ENCODE peak calls at places on chromosomes 1 and 21, in nine cellular contexts. V is left ventricle myocardium inferior, W is ascending aorta, K is transverse colon, L is PC-9, D is endothelial cell of umbilical vein, P is heart right ventricle, C is HCT116, F is PC-3. U is an unnamed sample.

GRCh38 chr1:180231506-180232420 is 1.7 kb downstream of the LHX4 start:
- DNase-seq in W (no peak), D (peak; percentile 29), C (peak; percentile 53), K (no peak), P (no peak), V (no peak), L (peak; percentile 82), F (peak; percentile 43), U (no peak)

GRCh38 chr1:48916121-48917069 is 139.7 kb upstream of the BEND5 start:
- DNase-seq in V (no peak), C (peak; percentile 8), D (peak; percentile 9), F (peak; percentile 78), L (peak; percentile 42), P (no peak), K (no peak), W (no peak), U (no peak)

GRCh38 chr1:175717610-175718195 is 25.7 kb downstream of the TNR start:
- DNase-seq in P (no peak), W (no peak), D (no peak), L (no peak), C (no peak), K (no peak), V (no peak), F (no peak), U (no peak)

GRCh38 chr1:58982259-58982998 is 198.6 kb upstream of the JUN start:
- DNase-seq in L (no peak), D (peak; percentile 20), F (no peak), V (peak; percentile 48), W (no peak), K (no peak), P (peak; percentile 40), C (no peak), U (no peak)

GRCh38 chr21:45831991-45832740 is 149.4 kb upstream of the COL6A1 start:
- DNase-seq in W (no peak), P (no peak), V (no peak), C (no peak), D (no peak), K (peak; percentile 31), L (no peak), F (peak; percentile 61), U (peak; percentile 39)

GRCh38 chr1:77820121-77820520 is 40.7 kb downstream of the MIGA1 start:
- DNase-seq in D (no peak), V (no peak), W (no peak), P (no peak), C (no peak), L (no peak), K (no peak), F (no peak), U (no peak)

GRCh38 chr1:41481109-41481775 is 3.2 kb downstream of the EDN2 start:
- DNase-seq in P (no peak), D (no peak), F (no peak), K (no peak), V (no peak), W (no peak), C (no peak), L (no peak), U (no peak)

GRCh38 chr1:201088395-201088794 is 23.8 kb downstream of the CACNA1S start:
- DNase-seq in L (no peak), F (peak; percentile 67), V (no peak), C (no peak), W (no peak), D (no peak), K (no peak), P (no peak), U (no peak)

GRCh38 chr1:97904528-97904927 is 16.3 kb downstream of the DPYD start:
- DNase-seq in F (no peak), W (no peak), K (no peak), L (peak; percentile 58), V (no peak), P (no peak), C (no peak), D (peak; percentile 14), U (no peak)

GRCh38 chr1:246081138-246081702 is 425.9 kb downstream of the SMYD3 start:
- DNase-seq in V (no peak), P (no peak), F (no peak), K (no peak), D (no peak), W (no peak), C (no peak), L (no peak), U (no peak)

GRCh38 chr1:96865731-96866684 is 144.4 kb downstream of the PTBP2 start:
- DNase-seq in W (no peak), F (peak; percentile 82), P (no peak), L (peak; percentile 58), D (peak; percentile 81), V (no peak), K (no peak), C (no peak), U (peak; percentile 99)

GRCh38 chr1:3909615-3910014 is 9.5 kb upstream of the C1orf174 start:
- DNase-seq in C (no peak), V (no peak), F (no peak), D (no peak), W (no peak), K (no peak), L (no peak), P (no peak), U (no peak)

DNA sequence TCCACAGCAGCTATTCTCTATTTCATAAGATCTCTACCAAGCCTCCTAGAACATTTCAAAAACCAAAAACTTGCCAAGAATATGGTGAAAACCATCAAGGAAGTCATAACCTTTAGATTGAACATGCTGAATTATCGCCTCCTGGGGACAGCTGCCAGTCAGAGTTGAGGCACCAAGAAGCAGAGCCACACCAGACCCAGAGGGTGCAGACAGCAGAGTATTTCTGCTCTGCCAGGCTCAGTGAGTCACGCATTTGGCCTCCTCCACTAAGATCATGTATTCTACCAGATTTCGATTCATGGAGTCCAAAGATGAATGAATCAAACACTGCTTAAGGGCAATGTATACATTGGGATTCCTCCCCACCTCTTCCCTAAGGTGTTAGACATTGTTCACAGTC is 2.1 kb downstream of the F3 start:
- DNase-seq in K (no peak), W (no peak), C (no peak), F (peak; percentile 86), D (no peak), L (peak; percentile 94), P (no peak), V (peak; percentile 31), U (no peak)
- H3K4me3 ChIP-seq in K (no peak overlapping the region), W (peak overlapping the region; percentile 73), C (no peak overlapping the region), F (peak overlapping the region; percentile 78), D (no peak overlapping the region), L (peak overlapping the region; percentile 80), P (peak overlapping the region; percentile 79), V (peak overlapping the region; percentile 79), U (peak overlapping the region; percentile 79)

DNA sequence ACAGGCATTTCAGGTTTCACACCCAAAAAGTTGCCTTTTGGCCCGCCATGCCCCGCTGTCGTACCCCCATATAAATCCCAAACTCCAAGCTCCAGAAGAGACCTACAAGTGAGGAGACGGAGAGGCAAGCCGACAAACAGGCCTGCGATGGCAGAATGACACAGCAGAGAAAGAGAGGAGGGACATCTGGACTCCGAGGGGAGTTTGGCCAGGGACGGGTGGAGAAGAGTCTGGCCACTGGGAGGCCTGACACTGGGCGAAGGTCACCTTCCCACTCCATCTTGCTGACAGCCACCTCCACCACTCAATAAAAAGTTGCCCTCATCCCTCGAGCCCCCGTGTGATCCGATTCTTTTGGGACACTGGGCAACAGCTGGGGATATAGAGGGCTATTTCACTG is 1.9 kb upstream of the CFH start:
- DNase-seq in L (no peak), D (no peak), W (no peak), C (no peak), K (no peak), F (no peak), P (no peak), V (no peak), U (no peak)
- H3K27ac ChIP-seq in L (no peak overlapping the region), D (no peak overlapping the region), W (no peak overlapping the region), C (no peak overlapping the region), K (no peak overlapping the region), F (no peak overlapping the region), P (no peak overlapping the region), V (no peak overlapping the region), U (no peak overlapping the region)

DNA sequence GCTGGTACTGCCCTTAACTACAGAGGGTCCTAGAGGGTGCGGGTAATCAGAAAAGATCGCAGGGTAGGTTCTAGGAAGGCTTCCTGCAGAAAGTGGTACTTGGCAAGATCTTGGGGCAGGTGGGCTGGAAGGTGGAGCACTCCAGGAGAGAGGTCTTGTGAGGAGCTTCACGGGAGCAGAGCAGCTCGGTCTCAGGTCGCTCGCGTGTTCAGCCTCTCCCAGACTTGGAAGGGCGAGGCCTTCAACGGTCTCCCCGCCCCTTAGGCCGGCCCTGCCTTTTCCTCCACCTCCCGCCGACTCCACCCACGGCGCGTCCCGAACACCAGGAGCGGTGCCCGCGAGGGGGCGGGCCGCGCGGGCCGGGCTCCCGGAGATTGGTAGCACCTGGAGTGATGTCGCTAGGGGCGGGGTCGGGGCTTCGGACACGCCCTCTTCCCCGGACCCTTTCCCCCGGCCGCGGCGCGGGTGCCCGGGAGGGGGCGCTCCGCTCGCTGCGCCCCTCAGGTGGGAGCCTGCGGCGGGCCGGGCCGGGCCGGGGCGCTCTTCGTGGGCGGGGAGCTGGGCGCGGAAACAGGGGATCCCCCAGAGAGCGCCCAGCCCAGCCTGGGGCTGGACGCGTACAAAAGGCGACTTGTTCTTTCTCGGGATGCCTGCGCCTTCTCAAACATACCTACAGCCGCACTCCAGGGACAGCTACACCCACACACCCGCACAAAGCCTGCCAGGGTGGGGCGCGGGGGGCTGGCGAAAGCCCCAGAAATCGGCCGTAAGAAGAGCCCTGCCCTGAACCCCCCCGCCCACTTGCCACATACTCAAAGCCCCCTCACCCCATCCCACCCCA is 35.5 kb downstream of the AHDC1 start:
- DNase-seq in F (peak; percentile 97), D (peak; percentile 91), P (peak; percentile 95), K (peak; percentile 98), C (peak; percentile 89), W (peak; percentile 98), V (peak; percentile 95), L (peak; percentile 82), U (peak; percentile 46)
- H3K4me3 ChIP-seq in F (peak overlapping the region; percentile 52), D (no peak overlapping the region), P (peak overlapping the region; percentile 43), K (no peak overlapping the region), C (peak overlapping the region; percentile 26), W (peak overlapping the region; percentile 42), V (peak overlapping the region; percentile 56), L (peak overlapping the region; percentile 53), U (peak overlapping the region; percentile 39)

DNA sequence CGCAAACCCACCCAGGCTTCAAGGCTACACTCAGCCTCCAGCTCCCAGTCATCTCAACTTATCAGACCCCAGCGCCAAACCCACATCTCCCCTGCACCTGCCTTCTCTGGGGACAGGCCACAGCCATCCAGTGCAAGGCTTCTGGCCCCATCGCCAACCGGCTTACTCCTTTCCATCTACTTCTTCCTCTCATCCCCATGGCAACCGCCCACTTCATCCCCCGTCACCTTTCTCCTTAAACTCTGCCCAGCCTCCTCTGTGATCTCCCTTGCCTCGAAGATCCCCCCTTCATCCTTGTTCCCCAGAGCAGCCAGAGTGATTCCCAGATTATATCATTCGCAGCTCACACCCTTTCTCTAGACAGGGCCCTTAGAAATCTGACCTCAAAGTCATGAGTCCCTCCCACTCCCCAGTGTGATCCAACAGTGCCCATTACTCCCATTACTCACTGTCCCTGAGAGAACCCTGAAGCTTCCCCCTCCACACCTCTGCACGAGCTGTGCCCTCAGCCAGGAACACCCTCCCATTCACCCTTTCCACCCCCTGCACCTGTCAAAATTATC is 2.5 kb downstream of the COL8A2 start:
- DNase-seq in V (no peak), D (no peak), W (no peak), P (no peak), F (no peak), K (no peak), L (no peak), C (no peak), U (no peak)
- H3K27ac ChIP-seq in V (peak overlapping the region; percentile 23), D (no peak overlapping the region), W (peak overlapping the region; percentile 87), P (no peak overlapping the region), F (no peak overlapping the region), K (no peak overlapping the region), L (no peak overlapping the region), C (no peak overlapping the region), U (no peak overlapping the region)

GRCh38 chr21:42319368-42319767 is 4.2 kb upstream of the TFF3 start:
- DNase-seq in W (no peak), F (no peak), P (no peak), V (no peak), D (no peak), C (no peak), L (no peak), K (no peak), U (no peak)
- H3K4me3 ChIP-seq in W (no peak overlapping the region), F (no peak overlapping the region), P (no peak overlapping the region), V (no peak overlapping the region), D (no peak overlapping the region), C (no peak overlapping the region), L (no peak overlapping the region), K (no peak overlapping the region), U (no peak overlapping the region)